ENCODE peak calls at places on chromosomes 1 and 21, in ten cellular contexts. One of them, this sample, is unnamed.

GRCh38 chr1:56199060-56199459 is 380.3 kb downstream of the PLPP3 start:
- DNase-seq in LNCaP clone FGC: no peak
- DNase-seq in heart right ventricle: no peak
- DNase-seq in fibroblast of lung: no peak
- DNase-seq in HepG2: no peak
- DNase-seq in foreskin fibroblast: no peak
- DNase-seq in right cardiac atrium: no peak
- DNase-seq in SK-N-SH: no peak
- DNase-seq in upper lobe of right lung: no peak
- DNase-seq in AG09309: no peak
- DNase-seq in this sample: no peak

GRCh38 chr1:214634267-214634666 is 31.3 kb downstream of the CENPF start:
- DNase-seq in LNCaP clone FGC: no peak
- DNase-seq in heart right ventricle: no peak
- DNase-seq in fibroblast of lung: no peak
- DNase-seq in HepG2: no peak
- DNase-seq in foreskin fibroblast: no peak
- DNase-seq in right cardiac atrium: no peak
- DNase-seq in SK-N-SH: no peak
- DNase-seq in upper lobe of right lung: no peak
- DNase-seq in AG09309: no peak
- DNase-seq in this sample: no peak

GRCh38 chr1:55893155-55893554 is 678.0 kb upstream of the USP24 start:
- DNase-seq in LNCaP clone FGC: peak; percentile 18
- DNase-seq in heart right ventricle: no peak
- DNase-seq in fibroblast of lung: peak; percentile 68
- DNase-seq in HepG2: peak; percentile 59
- DNase-seq in foreskin fibroblast: peak; percentile 43
- DNase-seq in right cardiac atrium: no peak
- DNase-seq in SK-N-SH: no peak
- DNase-seq in upper lobe of right lung: no peak
- DNase-seq in AG09309: no peak
- DNase-seq in this sample: no peak

GRCh38 chr1:31859719-31860118 is 43.9 kb upstream of the SPOCD1 start:
- DNase-seq in LNCaP clone FGC: no peak
- DNase-seq in heart right ventricle: no peak
- DNase-seq in fibroblast of lung: no peak
- DNase-seq in HepG2: no peak
- DNase-seq in foreskin fibroblast: no peak
- DNase-seq in right cardiac atrium: no peak
- DNase-seq in SK-N-SH: no peak
- DNase-seq in upper lobe of right lung: no peak
- DNase-seq in AG09309: no peak
- DNase-seq in this sample: no peak

GRCh38 chr1:22105611-22106207 is 37.2 kb downstream of the WNT4 start:
- DNase-seq in LNCaP clone FGC: peak; percentile 15
- DNase-seq in heart right ventricle: no peak
- DNase-seq in fibroblast of lung: peak; percentile 56
- DNase-seq in HepG2: peak; percentile 44
- DNase-seq in foreskin fibroblast: peak; percentile 33
- DNase-seq in right cardiac atrium: peak; percentile 23
- DNase-seq in SK-N-SH: peak; percentile 64
- DNase-seq in upper lobe of right lung: no peak
- DNase-seq in AG09309: no peak
- DNase-seq in this sample: no peak

GRCh38 chr1:220045356-220046051 is 801 bp downstream of the EPRS1 start:
- DNase-seq in LNCaP clone FGC: no peak
- DNase-seq in heart right ventricle: no peak
- DNase-seq in fibroblast of lung: no peak
- DNase-seq in HepG2: peak; percentile 4
- DNase-seq in foreskin fibroblast: no peak
- DNase-seq in right cardiac atrium: no peak
- DNase-seq in SK-N-SH: peak; percentile 22
- DNase-seq in upper lobe of right lung: no peak
- DNase-seq in AG09309: no peak
- DNase-seq in this sample: peak; percentile 22

GRCh38 chr1:65793359-65793732 is 651 bp downstream of the PDE4B start:
- DNase-seq in LNCaP clone FGC: no peak
- DNase-seq in heart right ventricle: no peak
- DNase-seq in fibroblast of lung: peak; percentile 11
- DNase-seq in HepG2: no peak
- DNase-seq in foreskin fibroblast: no peak
- DNase-seq in right cardiac atrium: peak; percentile 36
- DNase-seq in SK-N-SH: peak; percentile 41
- DNase-seq in upper lobe of right lung: no peak
- DNase-seq in AG09309: no peak
- DNase-seq in this sample: no peak

GRCh38 chr1:17579951-17580939 is 40.7 kb downstream of the ARHGEF10L start:
- DNase-seq in LNCaP clone FGC: no peak
- DNase-seq in heart right ventricle: no peak
- DNase-seq in fibroblast of lung: no peak
- DNase-seq in HepG2: peak; percentile 87
- DNase-seq in foreskin fibroblast: no peak
- DNase-seq in right cardiac atrium: no peak
- DNase-seq in SK-N-SH: no peak
- DNase-seq in upper lobe of right lung: peak; percentile 60
- DNase-seq in AG09309: no peak
- DNase-seq in this sample: no peak

GRCh38 chr1:198601936-198602889 is 36.6 kb upstream of the PTPRC start:
- DNase-seq in LNCaP clone FGC: no peak
- DNase-seq in heart right ventricle: no peak
- DNase-seq in fibroblast of lung: peak; percentile 62
- DNase-seq in HepG2: no peak
- DNase-seq in foreskin fibroblast: peak; percentile 36
- DNase-seq in right cardiac atrium: no peak
- DNase-seq in SK-N-SH: no peak
- DNase-seq in upper lobe of right lung: no peak
- DNase-seq in AG09309: peak; percentile 98
- DNase-seq in this sample: no peak

DNA sequence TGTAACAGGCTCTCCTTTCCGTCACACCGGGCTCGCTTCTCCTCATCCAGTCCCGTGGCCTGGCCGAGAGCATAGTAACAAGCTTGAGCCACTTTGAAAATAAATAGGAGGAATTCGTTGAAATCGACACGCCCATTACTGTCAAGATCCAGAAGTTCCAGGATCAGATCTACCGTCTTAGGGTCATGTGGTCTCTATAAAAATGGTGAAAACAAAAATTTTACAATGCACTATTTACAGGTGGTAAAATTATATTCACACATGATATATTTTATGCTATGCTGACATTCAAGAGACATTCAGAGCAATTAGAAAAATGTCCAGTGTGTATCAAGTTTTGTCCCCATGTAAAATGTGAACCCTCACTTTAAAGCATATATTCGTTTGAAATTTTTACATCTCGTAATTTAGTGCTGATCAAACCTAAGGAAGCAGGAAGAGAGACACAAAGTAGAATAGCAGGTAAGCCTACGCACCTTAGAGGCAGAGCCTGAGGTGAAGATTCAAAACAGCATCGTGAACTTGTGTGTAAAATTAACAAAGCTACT is 2.3 kb downstream of the TCHH start:
- DNase-seq in LNCaP clone FGC: no peak
- DNase-seq in heart right ventricle: no peak
- DNase-seq in fibroblast of lung: no peak
- DNase-seq in HepG2: no peak
- DNase-seq in foreskin fibroblast: no peak
- DNase-seq in right cardiac atrium: no peak
- DNase-seq in SK-N-SH: no peak
- DNase-seq in upper lobe of right lung: no peak
- DNase-seq in AG09309: no peak
- DNase-seq in this sample: no peak
- H3K4me3 ChIP-seq in LNCaP clone FGC: no peak overlapping the region
- H3K4me3 ChIP-seq in heart right ventricle: no peak overlapping the region
- H3K4me3 ChIP-seq in fibroblast of lung: no peak overlapping the region
- H3K4me3 ChIP-seq in HepG2: no peak overlapping the region
- H3K4me3 ChIP-seq in foreskin fibroblast: peak overlapping the region; percentile 43
- H3K4me3 ChIP-seq in right cardiac atrium: no peak overlapping the region
- H3K4me3 ChIP-seq in SK-N-SH: no peak overlapping the region
- H3K4me3 ChIP-seq in upper lobe of right lung: no peak overlapping the region
- H3K4me3 ChIP-seq in AG09309: no peak overlapping the region
- H3K4me3 ChIP-seq in this sample: peak overlapping the region; percentile 30

GRCh38 chr1:203800001-203800400 is 4.6 kb downstream of the ZBED6 start:
- DNase-seq in LNCaP clone FGC: no peak
- DNase-seq in heart right ventricle: no peak
- DNase-seq in fibroblast of lung: no peak
- DNase-seq in HepG2: no peak
- DNase-seq in foreskin fibroblast: no peak
- DNase-seq in right cardiac atrium: no peak
- DNase-seq in SK-N-SH: no peak
- DNase-seq in upper lobe of right lung: no peak
- DNase-seq in AG09309: no peak
- DNase-seq in this sample: no peak
- H3K4me3 ChIP-seq in LNCaP clone FGC: no peak overlapping the region
- H3K4me3 ChIP-seq in heart right ventricle: no peak overlapping the region
- H3K4me3 ChIP-seq in fibroblast of lung: no peak overlapping the region
- H3K4me3 ChIP-seq in HepG2: no peak overlapping the region
- H3K4me3 ChIP-seq in foreskin fibroblast: no peak overlapping the region
- H3K4me3 ChIP-seq in right cardiac atrium: no peak overlapping the region
- H3K4me3 ChIP-seq in SK-N-SH: no peak overlapping the region
- H3K4me3 ChIP-seq in upper lobe of right lung: no peak overlapping the region
- H3K4me3 ChIP-seq in AG09309: no peak overlapping the region
- H3K4me3 ChIP-seq in this sample: no peak overlapping the region

GRCh38 chr21:31340499-31340898 is 3.6 kb downstream of the TIAM1 start:
- DNase-seq in LNCaP clone FGC: no peak
- DNase-seq in heart right ventricle: no peak
- DNase-seq in fibroblast of lung: no peak
- DNase-seq in HepG2: no peak
- DNase-seq in foreskin fibroblast: no peak
- DNase-seq in right cardiac atrium: no peak
- DNase-seq in SK-N-SH: no peak
- DNase-seq in upper lobe of right lung: no peak
- DNase-seq in AG09309: no peak
- DNase-seq in this sample: no peak
- H3K4me3 ChIP-seq in LNCaP clone FGC: no peak overlapping the region
- H3K4me3 ChIP-seq in heart right ventricle: no peak overlapping the region
- H3K4me3 ChIP-seq in fibroblast of lung: no peak overlapping the region
- H3K4me3 ChIP-seq in HepG2: no peak overlapping the region
- H3K4me3 ChIP-seq in foreskin fibroblast: no peak overlapping the region
- H3K4me3 ChIP-seq in right cardiac atrium: no peak overlapping the region
- H3K4me3 ChIP-seq in SK-N-SH: no peak overlapping the region
- H3K4me3 ChIP-seq in upper lobe of right lung: no peak overlapping the region
- H3K4me3 ChIP-seq in AG09309: no peak overlapping the region
- H3K4me3 ChIP-seq in this sample: no peak overlapping the region

GRCh38 chr1:1542766-1543705 is 2.6 kb upstream of the TMEM240 start:
- DNase-seq in LNCaP clone FGC: no peak
- DNase-seq in heart right ventricle: no peak
- DNase-seq in fibroblast of lung: no peak
- DNase-seq in HepG2: no peak
- DNase-seq in foreskin fibroblast: no peak
- DNase-seq in right cardiac atrium: peak; percentile 64
- DNase-seq in SK-N-SH: no peak
- DNase-seq in upper lobe of right lung: no peak
- DNase-seq in AG09309: no peak
- DNase-seq in this sample: no peak
- H3K4me3 ChIP-seq in LNCaP clone FGC: no peak overlapping the region
- H3K4me3 ChIP-seq in heart right ventricle: peak overlapping the region; percentile 23
- H3K4me3 ChIP-seq in fibroblast of lung: no peak overlapping the region
- H3K4me3 ChIP-seq in HepG2: no peak overlapping the region
- H3K4me3 ChIP-seq in foreskin fibroblast: no peak overlapping the region
- H3K4me3 ChIP-seq in right cardiac atrium: no peak overlapping the region
- H3K4me3 ChIP-seq in SK-N-SH: no peak overlapping the region
- H3K4me3 ChIP-seq in upper lobe of right lung: no peak overlapping the region
- H3K4me3 ChIP-seq in AG09309: no peak overlapping the region
- H3K4me3 ChIP-seq in this sample: no peak overlapping the region

This sample was measured in MG63.